ENCODE peak calls at places on chromosomes 16 and 17, in eight cellular contexts. G, C, E, I, Q, H, A and F are unnamed samples.

GRCh38 chr16:83803811-83804210 is 4.0 kb upstream of the HSBP1 start:
- DNase-seq in I (no peak), E (peak), A (no peak), H (no peak), Q (no peak), G (no peak), C (no peak), F (no peak)

GRCh38 chr17:29357821-29358232 is 32.3 kb upstream of the TAOK1 start:
- DNase-seq in C (no peak), Q (no peak), G (no peak), H (no peak), I (no peak), E (no peak), A (no peak), F (no peak)

GRCh38 chr17:15081008-15081407 is 184.1 kb downstream of the PMP22 start:
- DNase-seq in A (no peak), I (no peak), Q (no peak), E (no peak), H (no peak), C (no peak), G (no peak), F (no peak)

GRCh38 chr16:29994613-29995329 is 646 bp downstream of the HIRIP3 start:
- DNase-seq in C (no peak), Q (no peak), I (no peak), E (no peak), H (peak), G (peak), A (peak), F (peak)

GRCh38 chr16:3145151-3145550 is 10.3 kb downstream of the ZNF213 start:
- DNase-seq in H (no peak), Q (no peak), C (no peak), A (no peak), E (no peak), I (peak), G (no peak), F (no peak)

GRCh38 chr16:1619976-1620375 is 7.8 kb downstream of the CRAMP1 start:
- DNase-seq in A (no peak), C (no peak), E (no peak), H (no peak), I (no peak), Q (no peak), G (no peak), F (no peak)

GRCh38 chr17:46822388-46822921 is 4.0 kb upstream of the WNT3 start:
- DNase-seq in C (no peak), G (no peak), E (no peak), H (no peak), Q (peak), A (no peak), I (no peak), F (peak)

GRCh38 chr17:63487014-63487339 is 10.1 kb downstream of the ACE start:
- DNase-seq in C (no peak), G (no peak), I (no peak), Q (no peak), A (no peak), E (no peak), H (no peak), F (no peak)

GRCh38 chr17:18144261-18144660 is 35.7 kb downstream of the MYO15A start:
- DNase-seq in H (no peak), E (no peak), G (no peak), A (no peak), Q (no peak), I (no peak), C (no peak), F (no peak)

GRCh38 chr17:73165616-73166404 is 1.0 kb downstream of the SSTR2 start:
- DNase-seq in E (no peak), Q (no peak), H (peak), I (no peak), A (no peak), C (no peak), G (no peak), F (peak)

GRCh38 chr16:9125658-9126492 is 34.4 kb downstream of the HAPSTR1 start:
- DNase-seq in E (no peak), I (no peak), A (no peak), G (no peak), H (no peak), Q (no peak), C (no peak), F (no peak)

GRCh38 chr17:538096-538973 is 176.3 kb downstream of the VPS53 start:
- DNase-seq in G (no peak), I (no peak), C (peak), E (no peak), A (no peak), H (no peak), Q (no peak), F (no peak)

GRCh38 chr17:29766796-29767327 is 144.2 kb upstream of the CORO6 start:
- DNase-seq in C (no peak), A (no peak), I (no peak), G (no peak), H (no peak), Q (no peak), E (no peak), F (no peak)

GRCh38 chr17:7438050-7438614 is 1.2 kb upstream of the FGF11 start:
- DNase-seq in A (peak), E (no peak), G (no peak), H (peak), I (peak), Q (peak), C (no peak), F (peak)

GRCh38 chr16:27240948-27241531 is 27.5 kb downstream of the NSMCE1 start:
- DNase-seq in E (no peak), Q (no peak), A (no peak), C (no peak), H (peak), I (no peak), G (peak), F (no peak)

GRCh38 chr16:66874079-66874775 is 6.1 kb upstream of the PDP2 start:
- DNase-seq in G (no peak), E (no peak), H (peak), A (peak), C (no peak), Q (peak), I (no peak), F (no peak)

GRCh38 chr17:47684025-47684424 is 9.9 kb upstream of the TBKBP1 start:
- DNase-seq in Q (no peak), C (no peak), E (no peak), A (no peak), H (no peak), I (no peak), G (no peak), F (no peak)

GRCh38 chr17:57289613-57290012 is 33.3 kb downstream of the MSI2 start:
- DNase-seq in E (no peak), C (no peak), G (no peak), A (no peak), Q (no peak), H (no peak), I (no peak), F (no peak)

GRCh38 chr16:88570691-88571092 is 489 bp downstream of the ZC3H18 start:
- DNase-seq in I (peak), H (peak), A (no peak), G (no peak), C (no peak), E (no peak), Q (peak), F (no peak)

GRCh38 chr17:78341559-78342437 is 18.1 kb downstream of the SOCS3 start:
- DNase-seq in C (no peak), I (peak), A (peak), Q (no peak), H (peak), E (no peak), G (peak), F (peak)

GRCh38 chr17:72640415-72641165 is 451.9 kb downstream of the SLC39A11 start:
- DNase-seq in A (peak), H (no peak), G (no peak), C (no peak), Q (no peak), E (no peak), I (peak), F (no peak)

GRCh38 chr17:76683011-76683755 is 27.6 kb downstream of the MXRA7 start:
- DNase-seq in C (no peak), H (no peak), I (peak), A (no peak), Q (peak), G (no peak), E (no peak), F (no peak)
- TF ChIP-seq CTCF in C (peak), H (peak), I (no peak), A (no peak), Q (peak), G (no peak), E (no peak), F (no peak)

GRCh38 chr17:38893113-38893512 is 23.3 kb downstream of the LASP1 start:
- DNase-seq in H (no peak), I (no peak), Q (no peak), E (no peak), G (no peak), C (no peak), A (no peak), F (no peak)
- TF ChIP-seq CTCF in H (no peak), I (no peak), Q (no peak), E (no peak), G (no peak), C (no peak), A (no peak), F (no peak)

GRCh38 chr17:42514279-42514678 is 21.8 kb upstream of the NAGLU start:
- DNase-seq in A (no peak), I (no peak), C (no peak), G (no peak), H (no peak), Q (no peak), E (no peak), F (no peak)
- TF ChIP-seq CTCF in A (no peak), I (no peak), C (no peak), G (no peak), H (no peak), Q (no peak), E (no peak), F (no peak)

DNA sequence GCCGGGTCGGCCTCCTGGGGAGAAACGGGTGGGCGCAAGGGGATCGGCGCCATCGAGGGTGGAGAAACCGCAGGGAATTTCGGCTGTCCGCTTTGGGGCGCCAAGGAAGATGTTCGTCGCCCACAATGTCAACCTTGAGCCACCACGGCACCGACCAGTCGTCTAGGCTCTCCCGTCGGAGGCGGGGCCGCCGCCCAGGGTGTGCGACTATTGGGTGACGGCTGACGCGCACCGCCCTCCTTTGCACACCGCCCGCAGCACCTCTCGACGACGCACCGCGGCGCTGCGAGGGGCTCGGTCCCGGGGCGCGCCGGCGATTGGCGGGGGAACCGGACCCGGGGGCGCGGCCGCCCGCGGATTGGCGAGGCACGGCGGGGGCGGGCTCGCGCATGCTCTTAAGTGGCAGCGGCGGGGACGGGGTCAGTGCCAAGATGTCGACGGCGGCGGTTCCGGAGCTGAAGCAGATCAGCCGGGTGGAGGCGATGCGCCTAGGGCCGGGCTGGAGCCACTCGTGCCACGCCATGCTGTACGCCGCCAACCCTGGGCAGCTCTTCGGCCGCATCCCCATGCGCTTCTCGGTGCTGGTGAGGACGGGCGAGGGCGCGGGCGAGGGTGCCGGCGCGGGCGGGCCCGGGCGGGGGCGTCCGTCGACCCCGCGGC is at the start of gene NUDT16L1:
- DNase-seq in I (peak), G (peak), C (peak), Q (peak), H (peak), E (peak), A (peak), F (peak)
- TF ChIP-seq CTCF in I (peak), G (peak), C (no peak), Q (peak), H (no peak), E (no peak), A (peak), F (no peak)

DNA sequence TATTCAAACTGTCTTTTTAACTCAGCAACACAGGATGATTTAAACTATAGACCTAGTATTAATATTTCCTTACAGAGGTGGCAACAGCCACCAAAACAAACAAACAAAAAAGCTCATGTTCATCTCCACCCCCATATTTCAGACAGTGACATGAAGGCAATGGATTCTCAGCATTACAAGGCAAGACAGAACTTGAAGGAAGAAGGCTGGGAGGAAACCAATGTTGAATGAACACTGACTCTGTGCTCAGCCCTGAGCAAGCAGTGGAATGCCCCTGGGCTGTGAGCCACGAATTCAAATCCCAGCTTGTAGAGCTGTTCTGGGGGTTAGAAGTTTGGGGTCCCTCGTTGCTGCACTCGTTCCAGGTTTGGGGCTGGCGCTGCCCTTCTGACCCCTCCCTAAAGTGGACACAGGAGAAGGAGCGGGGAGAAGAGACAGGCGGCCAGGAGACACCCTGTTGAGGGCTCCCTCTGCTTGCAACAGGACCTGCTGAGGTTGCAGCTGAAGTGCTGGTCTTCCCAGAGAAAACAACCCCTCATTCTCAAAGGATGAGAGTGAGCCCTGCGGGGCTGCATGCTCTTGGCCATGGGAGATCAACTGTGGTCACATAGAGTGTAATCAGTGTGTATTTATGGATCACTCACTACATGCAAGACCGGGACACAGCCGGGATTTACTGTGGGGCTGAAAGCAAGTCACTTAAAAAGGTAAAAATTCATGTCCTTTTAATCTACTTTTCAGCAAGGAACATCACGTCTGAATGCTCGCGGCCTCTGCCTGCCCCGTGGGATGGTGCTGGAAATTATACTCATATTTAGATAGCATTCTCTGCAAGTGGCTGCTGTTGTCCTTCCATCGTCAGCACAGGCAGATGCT is 34.3 kb downstream of the MYH3 start:
- DNase-seq in H (no peak), G (no peak), Q (no peak), C (no peak), E (no peak), A (no peak), I (no peak), F (no peak)
- TF ChIP-seq CTCF in H (no peak), G (no peak), Q (no peak), C (no peak), E (no peak), A (no peak), I (no peak), F (no peak)

GRCh38 chr16:84986879-84987278 is 24.5 kb downstream of the ZDHHC7 start:
- DNase-seq in G (no peak), I (no peak), Q (no peak), A (no peak), C (no peak), H (no peak), E (no peak), F (no peak)

GRCh38 chr16:84986102-84986501 is 25.2 kb downstream of the ZDHHC7 start:
- DNase-seq in G (peak), E (no peak), A (no peak), I (no peak), H (no peak), Q (no peak), C (no peak), F (no peak)

GRCh38 chr16:84989791-84990620 is 21.3 kb downstream of the ZDHHC7 start:
- DNase-seq in G (no peak), Q (no peak), A (peak), C (no peak), H (no peak), E (no peak), I (no peak), F (no peak)

GRCh38 chr16:84990782-84991181 is 20.6 kb downstream of the ZDHHC7 start:
- DNase-seq in E (no peak), Q (no peak), I (no peak), A (peak), C (no peak), H (no peak), G (no peak), F (no peak)

GRCh38 chr16:84988328-84989080 is 22.8 kb downstream of the ZDHHC7 start:
- DNase-seq in E (no peak), H (no peak), I (no peak), A (peak), G (no peak), C (no peak), Q (no peak), F (no peak)
- TF ChIP-seq CTCF in E (no peak), H (no peak), I (no peak), A (peak), G (no peak), C (no peak), Q (peak), F (no peak)

GRCh38 chr17:66910651-66911285 is 53.7 kb upstream of the CACNG4 start:
- DNase-seq in I (no peak), C (no peak), A (no peak), Q (no peak), E (no peak), G (no peak), H (no peak), F (no peak)

GRCh38 chr17:66918896-66919295 is 45.6 kb upstream of the CACNG4 start:
- DNase-seq in H (no peak), E (no peak), Q (no peak), I (no peak), A (no peak), G (no peak), C (no peak), F (no peak)

GRCh38 chr17:66916946-66917345 is 47.6 kb upstream of the CACNG4 start:
- DNase-seq in G (no peak), H (no peak), A (no peak), E (no peak), Q (no peak), I (no peak), C (no peak), F (no peak)

GRCh38 chr17:66915792-66916191 is 48.7 kb upstream of the CACNG4 start:
- DNase-seq in C (no peak), Q (no peak), H (no peak), A (no peak), G (no peak), E (no peak), I (no peak), F (no peak)

DNA sequence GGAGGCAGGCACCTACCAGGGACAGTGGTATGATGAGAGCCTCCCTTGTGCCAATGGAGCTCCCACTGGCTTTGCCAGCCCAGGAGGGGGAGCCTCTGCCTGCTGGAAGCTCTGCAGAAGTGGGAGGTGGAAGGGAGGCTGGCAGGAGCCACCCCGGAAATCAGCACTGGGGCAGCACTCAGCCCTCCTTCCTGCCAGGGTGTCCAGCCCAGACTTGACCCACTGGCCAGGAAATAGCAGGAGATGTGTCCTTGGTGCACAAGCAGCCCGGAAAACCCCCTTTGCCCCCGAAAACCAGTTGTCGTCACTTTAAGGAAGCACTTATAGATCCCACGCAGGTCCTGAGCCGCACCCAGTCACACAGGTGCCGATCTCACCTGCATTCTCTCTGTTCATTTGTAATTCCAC is 49.3 kb upstream of the CACNG4 start:
- DNase-seq in H (no peak), G (no peak), A (no peak), E (peak), Q (no peak), C (no peak), I (peak), F (no peak)
- TF ChIP-seq CTCF in H (peak), G (no peak), A (peak), E (peak), Q (no peak), C (peak), I (peak), F (no peak)

GRCh38 chr17:13575466-13575865 is 26.3 kb downstream of the HS3ST3A1 start:
- DNase-seq in A (no peak), C (no peak), I (no peak), H (no peak), E (no peak), Q (no peak), G (no peak), F (no peak)

GRCh38 chr17:13572581-13572980 is 29.1 kb downstream of the HS3ST3A1 start:
- DNase-seq in H (peak), I (no peak), A (no peak), G (no peak), E (no peak), Q (no peak), C (no peak), F (no peak)

GRCh38 chr17:13581925-13582324 is 19.8 kb downstream of the HS3ST3A1 start:
- DNase-seq in I (no peak), C (no peak), G (no peak), A (no peak), H (no peak), E (no peak), Q (no peak), F (no peak)

GRCh38 chr17:13575922-13576419 is 25.8 kb downstream of the HS3ST3A1 start:
- DNase-seq in H (no peak), I (no peak), A (no peak), Q (no peak), E (no peak), C (no peak), G (no peak), F (no peak)

GRCh38 chr17:13576661-13577526 is 24.8 kb downstream of the HS3ST3A1 start:
- DNase-seq in C (no peak), I (no peak), G (no peak), Q (peak), H (no peak), E (no peak), A (no peak), F (no peak)
- TF ChIP-seq CTCF in C (no peak), I (no peak), G (no peak), Q (peak), H (no peak), E (peak), A (peak), F (no peak)